ENCODE peak calls at places on chromosome 2, in ten cellular contexts. L is esophagus squamous epithelium, N is adrenal gland, D is astrocyte of the spinal cord, U is suprapubic skin, A is HFF-Myc, I is lung, K is mammary epithelial cell, Q is GM23338, B is NB4. O is an unnamed sample.

GRCh38 chr2:192087398-192087958 is 107.3 kb downstream of the TMEFF2 start:
- DNase-seq in L (no peak), N (no peak), D (peak), U (no peak), A (no peak), I (no peak), K (no peak), Q (no peak), B (no peak), O (no peak)

GRCh38 chr2:151522556-151522955 is 112.9 kb downstream of the RIF1 start:
- DNase-seq in L (no peak), N (no peak), D (no peak), U (no peak), A (no peak), I (no peak), K (peak), Q (no peak), B (no peak), O (no peak)

GRCh38 chr2:30225131-30225762 is 6.1 kb upstream of the LBH start:
- DNase-seq in L (no peak), N (peak), D (peak), U (no peak), A (no peak), I (no peak), K (peak), Q (no peak), B (no peak), O (peak)

GRCh38 chr2:151063271-151063670 is 198.4 kb downstream of the RBM43 start:
- DNase-seq in L (no peak), N (no peak), D (peak), U (no peak), A (no peak), I (no peak), K (peak), Q (no peak), B (no peak), O (peak)

GRCh38 chr2:232434091-232434490 is 21.9 kb upstream of the ALPI start:
- DNase-seq in L (no peak), N (no peak), D (no peak), U (no peak), A (no peak), I (no peak), K (no peak), Q (no peak), B (no peak), O (no peak)

GRCh38 chr2:207747653-207748560 is 21.8 kb downstream of the FZD5 start:
- DNase-seq in L (no peak), N (no peak), D (no peak), U (no peak), A (no peak), I (no peak), K (no peak), Q (no peak), B (no peak), O (peak)

GRCh38 chr2:111534816-111535803 is 348.9 kb downstream of the ANAPC1 start:
- DNase-seq in L (no peak), N (peak), D (peak), U (no peak), A (no peak), I (no peak), K (peak), Q (peak), B (no peak), O (peak)

GRCh38 chr2:197759013-197759412 is 26.1 kb downstream of the BOLL start:
- DNase-seq in L (no peak), N (no peak), D (no peak), U (no peak), A (no peak), I (no peak), K (no peak), Q (no peak), B (no peak), O (no peak)

GRCh38 chr2:164000171-164000570 is 264.4 kb upstream of the FIGN start:
- DNase-seq in L (no peak), N (no peak), D (peak), U (no peak), A (no peak), I (no peak), K (no peak), Q (no peak), B (no peak), O (peak)

GRCh38 chr2:230137902-230138539 is 69.3 kb upstream of the SLC16A14 start:
- DNase-seq in L (no peak), N (no peak), D (no peak), U (no peak), A (no peak), I (no peak), K (peak), Q (no peak), B (no peak), O (no peak)

GRCh38 chr2:239261336-239261735 is 139.5 kb downstream of the HDAC4 start:
- DNase-seq in L (no peak), N (peak), D (no peak), U (peak), A (no peak), I (no peak), K (no peak), Q (no peak), B (no peak), O (no peak)

GRCh38 chr2:102796337-102796736 is 34.5 kb downstream of the TMEM182 start:
- DNase-seq in L (no peak), N (no peak), D (no peak), U (no peak), A (no peak), I (no peak), K (no peak), Q (no peak), B (no peak), O (no peak)

GRCh38 chr2:159573846-159574245 is 42.5 kb downstream of the BAZ2B start:
- DNase-seq in L (no peak), N (no peak), D (no peak), U (no peak), A (no peak), I (no peak), K (no peak), Q (no peak), B (peak), O (no peak)

GRCh38 chr2:96108578-96109561 is 7.5 kb downstream of the ADRA2B start:
- DNase-seq in L (no peak), N (peak), D (no peak), U (peak), A (no peak), I (no peak), K (no peak), Q (peak), B (no peak), O (peak)

GRCh38 chr2:176409671-176410070 is 140.4 kb downstream of the MTX2 start:
- DNase-seq in L (no peak), N (no peak), D (no peak), U (no peak), A (no peak), I (no peak), K (no peak), Q (no peak), B (no peak), O (no peak)

GRCh38 chr2:105166671-105167070 is 74.9 kb upstream of the GPR45 start:
- DNase-seq in L (no peak), N (no peak), D (no peak), U (no peak), A (no peak), I (no peak), K (no peak), Q (peak), B (no peak), O (no peak)

GRCh38 chr2:219160186-219161017 is at the start of gene NHEJ1:
- DNase-seq in L (peak), N (peak), D (peak), U (peak), A (peak), I (peak), K (peak), Q (peak), B (peak), O (peak)

GRCh38 chr2:219163156-219163555 is 2.5 kb upstream of the NHEJ1 start:
- DNase-seq in L (no peak), N (no peak), D (no peak), U (no peak), A (no peak), I (no peak), K (no peak), Q (no peak), B (no peak), O (no peak)

GRCh38 chr2:219158586-219158985 is 2.0 kb downstream of the NHEJ1 start:
- DNase-seq in L (no peak), N (no peak), D (no peak), U (no peak), A (no peak), I (no peak), K (no peak), Q (no peak), B (no peak), O (no peak)

GRCh38 chr2:219159771-219160185 is 837 bp downstream of the NHEJ1 start:
- DNase-seq in L (no peak), N (peak), D (no peak), U (no peak), A (no peak), I (no peak), K (no peak), Q (peak), B (no peak), O (no peak)

DNA sequence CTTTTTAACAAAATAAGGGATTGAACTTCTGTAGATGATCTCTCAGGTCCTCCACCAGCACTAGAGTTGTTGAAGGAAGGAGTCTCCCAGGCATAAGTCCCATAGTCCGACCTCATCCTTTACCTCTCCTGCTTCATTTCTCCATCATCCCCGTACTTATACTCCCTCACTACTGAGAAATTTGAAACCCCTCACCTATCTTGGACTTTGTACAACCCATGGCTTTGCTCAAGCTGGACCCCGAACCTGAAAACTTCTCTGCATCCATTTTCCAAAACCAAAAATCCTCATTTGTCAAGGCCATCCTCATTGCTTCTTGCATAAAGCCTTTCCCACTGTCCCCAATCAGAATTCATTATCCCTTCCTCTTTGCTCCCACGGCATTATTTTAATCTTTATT is 482 bp upstream of the NHEJ1 start:
- DNase-seq in L (no peak), N (no peak), D (no peak), U (no peak), A (no peak), I (no peak), K (no peak), Q (no peak), B (no peak), O (no peak)
- H3K4me3 ChIP-seq in L (peak), N (no peak), D (peak), U (peak), A (peak), I (no peak), K (peak), Q (peak), B (peak), O (peak)

GRCh38 chr2:219405451-219405850 is 12.7 kb upstream of the DES start:
- DNase-seq in L (no peak), N (no peak), D (no peak), U (no peak), A (no peak), I (no peak), K (no peak), Q (peak), B (no peak), O (no peak)
- TF ChIP-seq CTCF in L (no peak), N (no peak), D (peak), U (no peak), A (no peak), I (no peak), K (no peak), Q (peak), B (no peak), O (peak)

GRCh38 chr2:190535119-190535439 is 557 bp upstream of the NEMP2 start:
- DNase-seq in L (no peak), N (no peak), D (peak), U (no peak), A (no peak), I (no peak), K (no peak), Q (no peak), B (no peak), O (no peak)

GRCh38 chr2:190537765-190538164 is 3.2 kb upstream of the NEMP2 start:
- DNase-seq in L (no peak), N (no peak), D (peak), U (no peak), A (no peak), I (no peak), K (peak), Q (no peak), B (peak), O (peak)

GRCh38 chr2:190533968-190534309 is 583 bp downstream of the NEMP2 start:
- DNase-seq in L (no peak), N (peak), D (no peak), U (no peak), A (no peak), I (no peak), K (peak), Q (no peak), B (peak), O (peak)

GRCh38 chr2:190534310-190535118 is at the start of gene NEMP2:
- DNase-seq in L (peak), N (peak), D (peak), U (peak), A (no peak), I (peak), K (peak), Q (peak), B (peak), O (peak)

DNA sequence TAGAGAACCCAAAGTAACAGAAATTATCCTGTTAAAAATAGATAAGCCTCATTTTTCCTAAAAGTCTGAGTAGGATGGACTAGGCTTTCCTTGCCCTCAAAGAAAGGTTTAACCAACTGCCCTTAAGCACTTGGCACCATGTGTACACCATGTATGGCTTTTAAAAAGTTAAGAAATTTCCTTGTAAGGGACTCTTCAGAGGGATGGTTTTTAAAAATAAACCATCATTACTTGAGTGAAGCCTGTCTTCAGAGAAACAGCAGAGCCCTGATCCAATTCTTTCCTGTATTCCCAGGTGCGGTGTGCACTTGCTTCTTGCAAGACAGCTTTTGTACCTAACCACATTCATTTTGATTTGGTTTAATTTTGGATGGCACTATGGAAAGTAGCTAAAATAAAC is 1.1 kb upstream of the NEMP2 start:
- DNase-seq in L (no peak), N (no peak), D (no peak), U (no peak), A (no peak), I (no peak), K (peak), Q (no peak), B (peak), O (no peak)
- H3K4me3 ChIP-seq in L (peak), N (no peak), D (no peak), U (peak), A (peak), I (no peak), K (peak), Q (peak), B (peak), O (no peak)

DNA sequence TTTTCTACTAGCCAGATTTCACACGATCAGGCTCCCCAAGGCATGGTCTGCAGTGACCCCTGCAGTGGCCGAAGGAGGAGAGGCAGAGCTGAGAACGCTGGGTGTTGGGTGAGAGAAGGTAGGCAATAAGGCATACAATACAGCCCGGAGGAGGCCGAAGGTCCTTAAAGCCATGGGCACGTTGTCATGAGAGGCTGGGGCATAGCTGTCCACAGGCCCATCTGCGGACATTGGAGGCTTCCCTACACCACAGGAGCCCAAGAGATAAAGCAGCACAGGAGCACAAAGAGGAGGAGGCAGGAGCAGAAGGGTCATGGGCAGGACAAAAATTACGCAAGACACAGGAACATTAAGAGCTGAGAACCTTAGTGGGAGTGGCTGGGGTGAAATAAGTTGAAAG is 16.7 kb upstream of the BZW1 start:
- DNase-seq in L (no peak), N (peak), D (no peak), U (no peak), A (no peak), I (no peak), K (no peak), Q (peak), B (peak), O (peak)
- TF ChIP-seq CTCF in L (no peak), N (no peak), D (peak), U (no peak), A (no peak), I (no peak), K (no peak), Q (peak), B (no peak), O (peak)

GRCh38 chr2:226979004-226979403 is 143.2 kb downstream of the RHBDD1 start:
- DNase-seq in L (no peak), N (no peak), D (no peak), U (no peak), A (no peak), I (no peak), K (no peak), Q (peak), B (no peak), O (no peak)

GRCh38 chr2:226983891-226984290 is 148.0 kb downstream of the RHBDD1 start:
- DNase-seq in L (no peak), N (no peak), D (no peak), U (no peak), A (no peak), I (no peak), K (no peak), Q (no peak), B (no peak), O (no peak)

GRCh38 chr2:226981731-226982373 is 146.0 kb downstream of the RHBDD1 start:
- DNase-seq in L (no peak), N (no peak), D (no peak), U (no peak), A (no peak), I (no peak), K (no peak), Q (no peak), B (no peak), O (no peak)

GRCh38 chr2:226985227-226985946 is 149.5 kb downstream of the RHBDD1 start:
- DNase-seq in L (no peak), N (peak), D (peak), U (no peak), A (peak), I (no peak), K (peak), Q (peak), B (peak), O (peak)

DNA sequence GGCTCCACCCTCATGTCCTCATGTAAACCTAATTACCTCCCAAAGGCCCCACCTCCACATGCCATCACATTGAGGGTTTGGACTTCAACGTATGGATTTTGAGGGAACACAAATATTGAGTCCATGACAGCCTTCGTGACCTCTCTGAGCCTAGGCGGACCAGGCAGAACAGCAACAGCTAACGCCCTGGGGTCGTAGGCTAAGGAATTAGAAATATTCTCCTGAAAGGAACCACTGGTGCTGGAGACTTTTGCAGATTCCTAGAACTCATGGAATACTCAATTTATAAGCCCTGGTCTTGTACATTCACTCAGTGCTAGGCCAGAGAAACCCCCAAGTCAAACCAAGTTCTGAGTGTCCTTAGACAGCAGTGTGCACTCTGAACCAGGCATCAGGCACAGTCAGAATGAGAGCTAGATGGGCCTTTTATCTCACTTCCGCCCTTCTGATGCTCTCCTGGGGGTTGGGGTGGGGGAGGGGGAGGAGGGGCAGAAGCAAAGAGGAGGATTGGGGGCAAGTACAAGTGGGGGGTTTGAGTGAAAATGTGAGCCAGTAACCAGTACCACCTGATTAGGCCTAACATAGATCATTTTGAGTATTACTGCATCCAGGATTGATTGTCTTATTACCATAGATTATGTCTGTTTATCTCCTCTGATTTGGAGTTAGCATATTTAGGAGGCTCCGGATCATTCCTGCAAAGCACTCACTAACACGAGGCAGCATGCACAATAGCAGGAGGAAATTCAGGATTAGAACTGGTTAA is 148.8 kb downstream of the RHBDD1 start:
- DNase-seq in L (no peak), N (no peak), D (no peak), U (no peak), A (no peak), I (no peak), K (no peak), Q (no peak), B (no peak), O (no peak)
- H3K4me3 ChIP-seq in L (no peak), N (no peak), D (no peak), U (no peak), A (no peak), I (no peak), K (no peak), Q (no peak), B (no peak), O (no peak)

GRCh38 chr2:206693399-206694137 is 24.6 kb downstream of the DYTN start:
- DNase-seq in L (no peak), N (no peak), D (peak), U (no peak), A (peak), I (peak), K (peak), Q (peak), B (peak), O (peak)
- TF ChIP-seq CTCF in L (peak), N (peak), D (peak), U (peak), A (peak), I (peak), K (peak), Q (peak), B (peak), O (peak)

GRCh38 chr2:241358470-241358869 is 2.4 kb downstream of the FARP2 start:
- DNase-seq in L (no peak), N (no peak), D (no peak), U (no peak), A (no peak), I (no peak), K (no peak), Q (no peak), B (peak), O (no peak)
- H3K4me3 ChIP-seq in L (no peak), N (no peak), D (no peak), U (no peak), A (no peak), I (no peak), K (no peak), Q (no peak), B (no peak), O (no peak)

GRCh38 chr2:42297322-42297936 is 63.6 kb downstream of the COX7A2L start:
- DNase-seq in L (no peak), N (no peak), D (no peak), U (no peak), A (peak), I (no peak), K (no peak), Q (no peak), B (peak), O (no peak)

GRCh38 chr2:42298996-42299754 is 61.8 kb downstream of the COX7A2L start:
- DNase-seq in L (no peak), N (no peak), D (no peak), U (no peak), A (no peak), I (no peak), K (no peak), Q (no peak), B (no peak), O (no peak)

GRCh38 chr2:42298132-42298531 is 62.9 kb downstream of the COX7A2L start:
- DNase-seq in L (no peak), N (no peak), D (peak), U (no peak), A (no peak), I (no peak), K (no peak), Q (no peak), B (no peak), O (no peak)

GRCh38 chr2:42293019-42293418 is 68.0 kb downstream of the COX7A2L start:
- DNase-seq in L (no peak), N (no peak), D (no peak), U (no peak), A (no peak), I (no peak), K (no peak), Q (no peak), B (no peak), O (no peak)

GRCh38 chr2:42296226-42296625 is 64.8 kb downstream of the COX7A2L start:
- DNase-seq in L (no peak), N (no peak), D (no peak), U (no peak), A (no peak), I (no peak), K (no peak), Q (no peak), B (peak), O (no peak)
- TF ChIP-seq CTCF in L (no peak), N (no peak), D (no peak), U (no peak), A (no peak), I (no peak), K (no peak), Q (no peak), B (no peak), O (no peak)